ENCODE peak calls at places on chromosome 12, in seven cellular contexts. U, T, J, Z, O, G and N are unnamed samples.

GRCh38 chr12:113007166-113007565 is 28.8 kb downstream of the OAS2 start:
- DNase-seq in U (no peak), Z (no peak), T (no peak), O (no peak), G (no peak), J (no peak), N (no peak)

GRCh38 chr12:93186131-93186530 is 191.6 kb upstream of the NUDT4 start:
- DNase-seq in O (no peak), U (no peak), J (no peak), G (no peak), T (no peak), Z (no peak), N (no peak)

GRCh38 chr12:45730842-45731336 is 1.4 kb downstream of the ARID2 start:
- DNase-seq in U (peak), J (no peak), G (no peak), T (peak), O (no peak), Z (no peak), N (no peak)

GRCh38 chr12:117986705-117987469 is 18.1 kb upstream of the KSR2 start:
- DNase-seq in G (no peak), U (no peak), T (no peak), J (no peak), O (no peak), Z (no peak), N (no peak)

GRCh38 chr12:127811988-127812387 is 455.0 kb upstream of the TMEM132C start:
- DNase-seq in G (no peak), O (no peak), Z (no peak), T (no peak), U (no peak), J (no peak), N (no peak)

GRCh38 chr12:108773798-108774788 is 42.8 kb upstream of the CORO1C start:
- DNase-seq in U (peak), T (peak), O (peak), J (no peak), G (peak), Z (peak), N (peak)

GRCh38 chr12:100843061-100843460 is 48.5 kb downstream of the ANO4 start:
- DNase-seq in G (no peak), J (no peak), O (no peak), T (no peak), U (no peak), Z (no peak), N (no peak)

GRCh38 chr12:66288121-66288520 is 14.2 kb upstream of the HELB start:
- DNase-seq in O (no peak), U (no peak), T (no peak), G (no peak), J (no peak), Z (no peak), N (no peak)

GRCh38 chr12:109775172-109775881 is 57.9 kb downstream of the TRPV4 start:
- DNase-seq in U (peak), J (peak), T (peak), Z (no peak), G (no peak), O (peak), N (peak)

GRCh38 chr12:104650541-104650940 is 193.8 kb downstream of the CHST11 start:
- DNase-seq in Z (no peak), J (no peak), O (no peak), T (no peak), U (no peak), G (no peak), N (no peak)

GRCh38 chr12:104280703-104281458 is 22.7 kb upstream of the EID3 start:
- DNase-seq in G (no peak), T (no peak), O (no peak), J (no peak), U (no peak), Z (no peak), N (no peak)

GRCh38 chr12:125533434-125534029 is 468.3 kb downstream of the AACS start:
- DNase-seq in G (no peak), U (peak), J (no peak), Z (no peak), T (peak), O (no peak), N (peak)

GRCh38 chr12:92977326-92977725 is 48.2 kb upstream of the EEA1 start:
- DNase-seq in T (no peak), Z (no peak), J (no peak), U (no peak), G (no peak), O (no peak), N (no peak)